ENCODE peak calls at places on chromosome 2, in seven cellular contexts. F, G, N, V, Y, Q and P are unnamed samples.

GRCh38 chr2:29532451-29532850 is 388.9 kb downstream of the ALK start:
- DNase-seq in Y (no peak), V (peak), Q (no peak), G (no peak), N (no peak), F (peak), P (no peak)

GRCh38 chr2:219245899-219246230 is 586 bp downstream of the STK16 start:
- DNase-seq in Q (no peak), N (no peak), G (no peak), F (no peak), V (no peak), Y (no peak), P (no peak)

GRCh38 chr2:173427887-173428683 is 73.4 kb downstream of the CDCA7 start:
- DNase-seq in V (no peak), N (peak), Q (peak), G (no peak), Y (no peak), F (peak), P (no peak)

GRCh38 chr2:28810384-28811285 is at the start of gene SPDYA:
- DNase-seq in N (peak), Q (peak), G (no peak), V (peak), F (peak), Y (peak), P (peak)

GRCh38 chr2:83594841-83595720 is 864.0 kb downstream of the SUCLG1 start:
- DNase-seq in V (no peak), G (no peak), Y (no peak), N (no peak), F (peak), Q (no peak), P (no peak)

GRCh38 chr2:219549619-219550018 is 5.8 kb downstream of the TMEM198 start:
- DNase-seq in G (no peak), V (no peak), Y (no peak), Q (no peak), N (no peak), F (no peak), P (no peak)

GRCh38 chr2:175180701-175181103 is 808 bp downstream of the ATP5MC3 start:
- DNase-seq in N (peak), V (peak), Q (peak), G (peak), F (peak), Y (peak), P (peak)

GRCh38 chr2:239550336-239550735 is 149.5 kb upstream of the HDAC4 start:
- DNase-seq in N (no peak), V (no peak), G (no peak), Q (no peak), Y (no peak), F (no peak), P (no peak)

GRCh38 chr2:6948081-6949008 is 31.1 kb downstream of the RNF144A start:
- DNase-seq in F (no peak), V (no peak), Q (no peak), N (no peak), G (no peak), Y (no peak), P (no peak)